ENCODE peak calls at places on chromosomes 6 and 20, in six cellular contexts. Y, P, L, Q, Z and W are unnamed samples.

GRCh38 chr6:169700296-169700695 is 1.5 kb downstream of the WDR27 start:
- DNase-seq in Y (no peak), P (no peak), L (no peak), Q (no peak), Z (peak; percentile 69), W (no peak)

GRCh38 chr20:13865825-13866351 is 81.1 kb downstream of the NDUFAF5 start:
- DNase-seq in Y (no peak), P (no peak), L (no peak), Q (no peak), Z (peak; percentile 97), W (no peak)

GRCh38 chr20:61677928-61678327 is 387.8 kb downstream of the TAF4 start:
- DNase-seq in Y (no peak), P (no peak), L (no peak), Q (no peak), Z (no peak), W (no peak)

GRCh38 chr6:161048636-161049035 is 57.1 kb downstream of the MAP3K4 start:
- DNase-seq in Y (no peak), P (no peak), L (no peak), Q (no peak), Z (peak; percentile 92), W (no peak)

GRCh38 chr6:120384671-120385070 is 949.6 kb downstream of the TBC1D32 start:
- DNase-seq in Y (no peak), P (no peak), L (no peak), Q (no peak), Z (no peak), W (no peak)

GRCh38 chr20:18443841-18444240 is 23.0 kb downstream of the DZANK1 start:
- DNase-seq in Y (no peak), P (no peak), L (no peak), Q (no peak), Z (peak; percentile 28), W (no peak)

GRCh38 chr20:59385461-59385860 is 85.0 kb downstream of the EDN3 start:
- DNase-seq in Y (no peak), P (no peak), L (no peak), Q (no peak), Z (no peak), W (no peak)

GRCh38 chr6:161596807-161597505 is 323.1 kb upstream of the AGPAT4 start:
- DNase-seq in Y (peak; percentile 12), P (no peak), L (no peak), Q (no peak), Z (no peak), W (no peak)

GRCh38 chr20:10376271-10377075 is 57.5 kb downstream of the MKKS start:
- DNase-seq in Y (no peak), P (no peak), L (no peak), Q (no peak), Z (peak; percentile 50), W (no peak)

GRCh38 chr6:157849288-157850017 is 26.4 kb downstream of the SNX9 start:
- DNase-seq in Y (no peak), P (no peak), L (no peak), Q (no peak), Z (no peak), W (no peak)

GRCh38 chr6:41226752-41227151 is 1.4 kb upstream of the TREML4 start:
- DNase-seq in Y (no peak), P (no peak), L (no peak), Q (no peak), Z (no peak), W (no peak)

GRCh38 chr6:41229716-41230115 is 1.6 kb downstream of the TREML4 start:
- DNase-seq in Y (no peak), P (no peak), L (no peak), Q (no peak), Z (no peak), W (no peak)

GRCh38 chr6:41231246-41231645 is 3.1 kb downstream of the TREML4 start:
- DNase-seq in Y (no peak), P (no peak), L (no peak), Q (no peak), Z (no peak), W (no peak)

GRCh38 chr6:41228088-41228487 is at the start of gene TREML4:
- DNase-seq in Y (no peak), P (no peak), L (no peak), Q (no peak), Z (no peak), W (no peak)

GRCh38 chr6:41228616-41229015 is 467 bp downstream of the TREML4 start:
- DNase-seq in Y (no peak), P (no peak), L (no peak), Q (no peak), Z (peak; percentile 2), W (peak; percentile 90)
- TF ChIP-seq CTCF in Y (no peak), P (no peak), L (no peak), Q (no peak), Z (no peak), W (peak; percentile 66)

GRCh38 chr6:146028835-146029572 is at the start of gene GRM1:
- DNase-seq in Y (no peak), P (no peak), L (no peak), Q (no peak), Z (no peak), W (no peak)

GRCh38 chr6:146026873-146027272 is 2.0 kb upstream of the GRM1 start:
- DNase-seq in Y (no peak), P (no peak), L (no peak), Q (no peak), Z (no peak), W (no peak)

GRCh38 chr6:146028250-146028789 is 542 bp upstream of the GRM1 start:
- DNase-seq in Y (peak; percentile 9), P (peak; percentile 87), L (no peak), Q (no peak), Z (peak; percentile 44), W (no peak)

GRCh38 chr6:146029573-146030184 is 817 bp downstream of the GRM1 start:
- DNase-seq in Y (no peak), P (no peak), L (no peak), Q (no peak), Z (no peak), W (no peak)

DNA sequence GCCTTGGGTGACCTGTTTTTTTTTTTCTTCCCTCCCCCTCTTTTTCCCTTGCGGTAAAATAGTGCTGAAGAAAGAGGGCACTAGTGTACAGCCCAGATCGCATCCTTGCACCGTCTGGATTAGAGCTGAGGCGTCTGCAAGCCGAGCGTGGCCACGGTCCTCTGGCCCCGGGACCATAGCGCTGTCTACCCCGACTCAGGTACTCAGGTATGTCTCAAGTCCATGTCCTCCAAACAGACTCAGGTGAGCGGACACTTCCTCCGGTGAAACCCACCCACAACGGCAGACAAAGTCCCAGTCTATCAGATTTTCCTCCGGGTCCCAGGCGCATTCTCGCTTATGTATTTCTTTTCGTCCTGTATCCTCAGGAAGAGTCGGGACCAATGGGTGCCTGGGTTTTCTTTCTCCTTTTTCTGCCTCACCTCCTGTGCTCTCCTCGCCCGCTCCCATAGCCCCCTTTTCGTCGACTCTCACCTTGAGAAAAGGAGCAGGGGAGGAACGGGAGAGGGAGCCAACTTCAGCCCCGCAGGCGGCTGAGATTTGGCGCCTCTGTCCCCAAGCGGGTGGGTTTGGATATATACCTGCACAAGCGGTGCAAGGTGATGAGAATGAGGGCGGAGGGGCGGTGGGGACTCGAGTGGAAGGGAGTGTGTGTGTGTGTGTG is 1.1 kb upstream of the GRM1 start:
- DNase-seq in Y (no peak), P (no peak), L (no peak), Q (no peak), Z (no peak), W (no peak)
- TF ChIP-seq CTCF in Y (no peak), P (no peak), L (no peak), Q (no peak), Z (no peak), W (no peak)

GRCh38 chr6:24935753-24936152 is at the start of gene RIPOR2:
- DNase-seq in Y (no peak), P (no peak), L (peak; percentile 77), Q (no peak), Z (no peak), W (peak; percentile 78)
- TF ChIP-seq CTCF in Y (no peak), P (no peak), L (peak; percentile 46), Q (no peak), Z (no peak), W (peak; percentile 27)

GRCh38 chr6:17599885-17600526 is at the start of gene FAM8A1:
- DNase-seq in Y (peak; percentile 94), P (peak; percentile 91), L (peak; percentile 98), Q (peak; percentile 93), Z (peak; percentile 83), W (peak; percentile 92)
- TF ChIP-seq CTCF in Y (peak; percentile 12), P (peak; percentile 20), L (peak; percentile 29), Q (peak; percentile 85), Z (peak; percentile 61), W (peak; percentile 64)

DNA sequence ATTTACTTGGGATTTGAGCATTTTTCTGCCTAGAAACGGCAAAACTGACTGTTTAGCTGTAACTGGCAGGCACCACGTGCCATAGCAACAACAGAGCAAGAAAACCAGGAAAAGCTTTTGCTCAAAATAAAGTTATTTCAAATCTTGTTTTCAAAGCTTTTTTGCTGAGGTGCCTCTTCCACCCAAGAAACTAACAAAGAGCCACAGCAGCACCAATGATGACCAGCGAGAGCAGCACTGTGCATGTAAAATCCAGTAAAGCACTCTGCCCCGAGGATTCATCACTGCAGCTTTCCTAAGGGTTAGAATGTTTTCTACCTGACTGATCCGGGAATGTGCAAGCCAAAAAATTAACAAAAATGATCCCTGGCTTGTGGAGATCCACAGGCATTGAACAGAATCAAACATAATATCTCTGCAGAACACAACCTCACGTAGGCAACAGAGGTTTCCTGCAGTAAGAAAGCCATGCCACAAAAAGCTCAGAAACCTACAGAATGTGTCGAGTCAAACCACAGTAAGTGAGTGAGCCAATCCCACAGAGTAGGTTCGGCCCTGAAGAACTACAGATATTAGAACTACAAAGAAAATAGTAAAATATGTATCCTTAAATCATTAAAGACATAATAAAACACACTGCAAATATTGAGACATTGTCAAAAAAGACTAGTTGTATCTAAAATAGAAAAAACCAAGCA is 7.4 kb upstream of the ULBP3 start:
- DNase-seq in Y (no peak), P (no peak), L (no peak), Q (no peak), Z (no peak), W (no peak)
- TF ChIP-seq CTCF in Y (no peak), P (no peak), L (no peak), Q (no peak), Z (no peak), W (no peak)

GRCh38 chr20:42483694-42484303 is 705.9 kb downstream of the PTPRT start:
- DNase-seq in Y (peak; percentile 63), P (no peak), L (no peak), Q (no peak), Z (no peak), W (no peak)
- TF ChIP-seq CTCF in Y (peak; percentile 67), P (peak; percentile 21), L (no peak), Q (no peak), Z (peak; percentile 8), W (peak; percentile 46)

GRCh38 chr6:106748547-106749207 is 119.3 kb downstream of the QRSL1 start:
- DNase-seq in Y (no peak), P (no peak), L (no peak), Q (no peak), Z (no peak), W (no peak)
- TF ChIP-seq CTCF in Y (no peak), P (no peak), L (no peak), Q (no peak), Z (no peak), W (no peak)